ENCODE peak calls at places on chromosomes 16 and 17, in five cellular contexts. H, P, E, M and R are unnamed samples.
A peak's percentile ranks its signal among the peaks of the same experiment; 100 is the strongest.

GRCh38 chr17:350706-351435 is 1.7 kb downstream of the RPH3AL start:
- DNase-seq in H (peak; percentile 75), P (peak; percentile 93), E (peak; percentile 94), M (peak; percentile 84), R (peak; percentile 87)

GRCh38 chr16:15403392-15403995 is 7.9 kb downstream of the MPV17L start:
- DNase-seq in H (peak; percentile 81), P (no peak), E (no peak), M (no peak), R (no peak)

GRCh38 chr16:12853972-12854371 is 47.4 kb upstream of the SHISA9 start:
- DNase-seq in H (no peak), P (no peak), E (no peak), M (no peak), R (no peak)

GRCh38 chr17:80936218-80936617 is 55.4 kb upstream of the CHMP6 start:
- DNase-seq in H (no peak), P (no peak), E (no peak), M (no peak), R (no peak)

GRCh38 chr17:45021607-45022287 is 29.7 kb downstream of the DCAKD start:
- DNase-seq in H (no peak), P (peak; percentile 66), E (peak; percentile 54), M (peak; percentile 76), R (peak; percentile 81)

GRCh38 chr17:50102164-50102991 is 7.2 kb downstream of the PDK2 start:
- DNase-seq in H (peak; percentile 71), P (peak; percentile 77), E (peak; percentile 96), M (no peak), R (no peak)

GRCh38 chr16:77170805-77171204 is 20.2 kb upstream of the MON1B start:
- DNase-seq in H (no peak), P (no peak), E (no peak), M (no peak), R (no peak)

GRCh38 chr17:83053021-83053778 is 26.2 kb upstream of the METRNL start:
- DNase-seq in H (no peak), P (peak; percentile 50), E (peak; percentile 31), M (peak; percentile 65), R (no peak)

GRCh38 chr16:85528528-85529387 is 84.4 kb upstream of the GSE1 start:
- DNase-seq in H (no peak), P (no peak), E (no peak), M (no peak), R (no peak)

GRCh38 chr16:15445450-15445849 is 11.1 kb downstream of the BMERB1 start:
- DNase-seq in H (no peak), P (no peak), E (no peak), M (no peak), R (no peak)

GRCh38 chr17:40303706-40304450 is 5.1 kb upstream of the RARA start:
- DNase-seq in H (no peak), P (no peak), E (no peak), M (peak; percentile 63), R (no peak)

GRCh38 chr17:81153340-81153803 is 11.9 kb upstream of the PVALEF start:
- DNase-seq in H (no peak), P (peak; percentile 47), E (no peak), M (no peak), R (no peak)

GRCh38 chr17:59464246-59464645 is 101.2 kb upstream of the DHX40 start:
- DNase-seq in H (no peak), P (no peak), E (no peak), M (no peak), R (no peak)

GRCh38 chr17:39195568-39196160 is 1.8 kb downstream of the CACNB1 start:
- DNase-seq in H (no peak), P (no peak), E (no peak), M (no peak), R (no peak)

GRCh38 chr16:81432899-81433560 is 11.6 kb upstream of the CMIP start:
- DNase-seq in H (no peak), P (no peak), E (no peak), M (no peak), R (no peak)

GRCh38 chr17:75842411-75842810 is 1.8 kb downstream of the UNC13D start:
- DNase-seq in H (no peak), P (no peak), E (no peak), M (no peak), R (no peak)

GRCh38 chr17:28553000-28553505 is 629 bp upstream of the UNC119 start:
- DNase-seq in H (no peak), P (no peak), E (no peak), M (no peak), R (no peak)

GRCh38 chr17:16158721-16159120 is 56.6 kb downstream of the NCOR1 start:
- DNase-seq in H (no peak), P (no peak), E (no peak), M (no peak), R (no peak)

GRCh38 chr16:59179446-59180082 is 445.4 kb upstream of the GOT2 start:
- DNase-seq in H (no peak), P (no peak), E (no peak), M (no peak), R (no peak)

GRCh38 chr17:1714980-1715802 is 5.0 kb upstream of the TLCD2 start:
- DNase-seq in H (peak; percentile 84), P (peak; percentile 98), E (peak; percentile 87), M (peak; percentile 96), R (peak; percentile 93)

GRCh38 chr17:52106638-52107261 is 51.8 kb downstream of the CA10 start:
- DNase-seq in H (no peak), P (no peak), E (peak; percentile 48), M (no peak), R (peak; percentile 59)

GRCh38 chr16:79067600-79067999 is 532.9 kb downstream of the MAF start:
- DNase-seq in H (no peak), P (no peak), E (no peak), M (no peak), R (peak; percentile 20)

GRCh38 chr17:59707971-59708425 is 544 bp downstream of the VMP1 start:
- DNase-seq in H (no peak), P (no peak), E (no peak), M (no peak), R (peak; percentile 26)

GRCh38 chr16:83954577-83955016 is 1.6 kb downstream of the OSGIN1 start:
- DNase-seq in H (peak; percentile 86), P (peak; percentile 77), E (peak; percentile 71), M (peak; percentile 91), R (peak; percentile 21)

GRCh38 chr16:968620-969019 is 2.2 kb downstream of the LMF1 start:
- DNase-seq in H (no peak), P (no peak), E (no peak), M (no peak), R (no peak)

GRCh38 chr17:68733241-68734176 is 132.3 kb upstream of the FAM20A start:
- DNase-seq in H (no peak), P (peak; percentile 38), E (no peak), M (no peak), R (no peak)

GRCh38 chr16:78195868-78196267 is 96.4 kb downstream of the WWOX start:
- DNase-seq in H (no peak), P (no peak), E (no peak), M (no peak), R (no peak)

GRCh38 chr16:56279132-56279531 is 87.8 kb downstream of the GNAO1 start:
- DNase-seq in H (peak; percentile 72), P (no peak), E (no peak), M (no peak), R (no peak)

GRCh38 chr17:1485311-1485747 is 7.2 kb downstream of the MYO1C start:
- DNase-seq in H (no peak), P (peak; percentile 39), E (peak; percentile 61), M (peak; percentile 76), R (no peak)

GRCh38 chr17:64991726-64992125 is 64.8 kb downstream of the GNA13 start:
- DNase-seq in H (no peak), P (no peak), E (no peak), M (no peak), R (no peak)

GRCh38 chr17:37568350-37569053 is 40.7 kb downstream of the SYNRG start:
- DNase-seq in H (no peak), P (no peak), E (no peak), M (no peak), R (no peak)

GRCh38 chr16:79600636-79601091 is at the start of gene MAF:
- DNase-seq in H (no peak), P (peak; percentile 93), E (peak; percentile 96), M (peak; percentile 95), R (peak; percentile 94)

GRCh38 chr17:38334480-38335364 is 9.0 kb downstream of the GPR179 start:
- DNase-seq in H (no peak), P (no peak), E (no peak), M (no peak), R (no peak)

GRCh38 chr16:73028721-73029361 is 19.1 kb downstream of the ZFHX3 start:
- DNase-seq in H (no peak), P (no peak), E (no peak), M (no peak), R (no peak)

GRCh38 chr17:67422887-67423286 is 45.8 kb downstream of the PITPNC1 start:
- DNase-seq in H (no peak), P (no peak), E (no peak), M (no peak), R (no peak)

GRCh38 chr16:79525132-79525531 is 75.4 kb downstream of the MAF start:
- DNase-seq in H (no peak), P (no peak), E (no peak), M (no peak), R (no peak)

GRCh38 chr16:87056083-87056482 is 261.1 kb downstream of the C16orf95 start:
- DNase-seq in H (no peak), P (no peak), E (no peak), M (peak; percentile 35), R (no peak)
- TF ChIP-seq CTCF in H (no peak), P (no peak), E (no peak), M (no peak), R (no peak)

GRCh38 chr16:24009955-24010354 is 174.2 kb downstream of the PRKCB start:
- DNase-seq in H (no peak), P (no peak), E (no peak), M (no peak), R (no peak)
- H3K27ac ChIP-seq in H (no peak overlapping the region), P (no peak overlapping the region), E (no peak overlapping the region), M (no peak overlapping the region), R (no peak overlapping the region)

GRCh38 chr16:65178151-65178550 is 56.3 kb upstream of the CDH11 start:
- DNase-seq in H (no peak), P (no peak), E (no peak), M (no peak), R (no peak)

GRCh38 chr16:65176603-65177002 is 54.7 kb upstream of the CDH11 start:
- DNase-seq in H (no peak), P (peak; percentile 14), E (peak; percentile 19), M (no peak), R (no peak)

GRCh38 chr16:65185379-65185778 is 63.5 kb upstream of the CDH11 start:
- DNase-seq in H (no peak), P (no peak), E (no peak), M (no peak), R (no peak)

GRCh38 chr16:65180986-65181710 is 59.3 kb upstream of the CDH11 start:
- DNase-seq in H (no peak), P (no peak), E (no peak), M (no peak), R (no peak)
- TF ChIP-seq CTCF in H (no peak), P (no peak), E (no peak), M (no peak), R (no peak)

DNA sequence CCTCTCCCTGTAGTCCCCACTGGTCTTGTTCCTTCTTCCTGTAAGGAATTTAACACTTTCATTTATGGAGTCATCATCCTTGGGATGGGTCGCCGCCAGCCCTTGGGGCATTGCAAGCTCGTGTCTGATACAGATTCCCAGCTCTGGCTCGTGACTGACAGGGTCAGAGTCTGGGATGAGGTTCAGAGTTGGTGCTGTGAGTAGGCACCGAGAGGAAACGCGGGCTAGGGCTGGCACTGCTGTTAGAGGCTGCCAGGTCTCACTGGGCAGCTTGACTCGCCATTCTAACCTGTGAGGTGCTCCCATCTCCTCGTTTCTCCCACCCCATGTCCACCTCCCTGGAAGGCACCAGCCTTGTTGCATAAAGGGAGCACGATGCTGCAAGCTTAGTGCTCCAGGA is 407.0 kb downstream of the SOX9 start:
- DNase-seq in H (no peak), P (no peak), E (no peak), M (no peak), R (no peak)
- H3K27ac ChIP-seq in H (no peak overlapping the region), P (no peak overlapping the region), E (no peak overlapping the region), M (no peak overlapping the region), R (peak overlapping the region; percentile 4)